ENCODE peak calls at places on chromosomes 3 and 15, in four cellular contexts. L is H1, T is K562, E is HepG2. P is an unnamed sample.

GRCh38 chr15:94858011-94858410 is 626.6 kb downstream of the MCTP2 start:
- DNase-seq in T (no peak), L (no peak), E (no peak), P (no peak)

GRCh38 chr15:34011476-34011875 is 27.5 kb downstream of the AVEN start:
- DNase-seq in T (no peak), L (no peak), E (no peak), P (no peak)

GRCh38 chr15:34336333-34336732 is 1.2 kb downstream of the SLC12A6 start:
- DNase-seq in L (no peak), T (no peak), E (no peak), P (no peak)

GRCh38 chr15:87365221-87365620 is 891.3 kb downstream of the NTRK3 start:
- DNase-seq in E (no peak), T (no peak), L (no peak), P (no peak)

GRCh38 chr15:45105586-45105985 is 8.4 kb downstream of the DUOX2 start:
- DNase-seq in E (no peak), T (no peak), L (no peak), P (no peak)

GRCh38 chr15:52483712-52484111 is 45.0 kb downstream of the MYO5A start:
- DNase-seq in T (no peak), L (no peak), E (no peak), P (no peak)

GRCh38 chr3:161890147-161890625 is 393.6 kb downstream of the OTOL1 start:
- DNase-seq in L (no peak), E (no peak), T (no peak), P (no peak)

GRCh38 chr3:30426319-30426993 is 179.9 kb upstream of the TGFBR2 start:
- DNase-seq in E (no peak), L (no peak), T (no peak), P (no peak)

GRCh38 chr3:134002326-134002725 is 27.4 kb downstream of the SLCO2A1 start:
- DNase-seq in L (no peak), E (no peak), T (no peak), P (no peak)

GRCh38 chr15:35142578-35142977 is 57.5 kb upstream of the NANOGP8 start:
- DNase-seq in T (no peak), L (no peak), E (no peak), P (no peak)

GRCh38 chr3:126022741-126023359 is 53.9 kb downstream of the ROPN1B start:
- DNase-seq in T (no peak), E (no peak), L (no peak), P (no peak)

GRCh38 chr3:147775816-147776530 is 366.8 kb downstream of the ZIC1 start:
- DNase-seq in L (no peak), T (no peak), E (no peak), P (no peak)

GRCh38 chr3:62500556-62501294 is 127.4 kb upstream of the FEZF2 start:
- DNase-seq in E (no peak), L (no peak), T (no peak), P (peak)

GRCh38 chr15:101153801-101154656 is 97.8 kb downstream of the CHSY1 start:
- DNase-seq in T (no peak), E (no peak), L (no peak), P (no peak)

GRCh38 chr3:57689367-57690053 is 3.4 kb downstream of the DENND6A start:
- DNase-seq in L (no peak), T (no peak), E (no peak), P (no peak)

GRCh38 chr15:89119489-89120478 is 31.5 kb downstream of the ABHD2 start:
- DNase-seq in L (no peak), T (no peak), E (peak), P (no peak)

GRCh38 chr3:56928379-56929068 is 126.8 kb upstream of the ARHGEF3 start:
- DNase-seq in L (no peak), T (no peak), E (peak), P (no peak)

GRCh38 chr3:132726341-132726823 is 4.2 kb upstream of the NPHP3 start:
- DNase-seq in T (peak), E (peak), L (no peak), P (no peak)

GRCh38 chr3:63349583-63350177 is 71.6 kb downstream of the SYNPR start:
- DNase-seq in L (no peak), E (peak), T (peak), P (peak)

GRCh38 chr15:36024066-36024465 is 478.1 kb upstream of the DPH6 start:
- DNase-seq in T (no peak), E (no peak), L (no peak), P (no peak)

GRCh38 chr15:81312790-81313543 is 11.0 kb downstream of the STARD5 start:
- DNase-seq in T (no peak), L (no peak), E (no peak), P (no peak)

GRCh38 chr15:56678562-56678961 is 54.7 kb downstream of the ZNF280D start:
- DNase-seq in L (no peak), E (no peak), T (no peak), P (no peak)

GRCh38 chr3:160649596-160649995 is 27.4 kb upstream of the ARL14 start:
- DNase-seq in L (no peak), T (no peak), E (no peak), P (no peak)

GRCh38 chr15:69346112-69346511 is 47.4 kb downstream of the PAQR5 start:
- DNase-seq in T (no peak), L (no peak), E (no peak), P (no peak)

GRCh38 chr3:195909645-195910498 is 1.5 kb upstream of the TNK2 start:
- DNase-seq in T (peak), L (peak), E (peak), P (peak)

GRCh38 chr3:183518446-183519185 is 36.9 kb downstream of the KLHL6 start:
- DNase-seq in T (no peak), L (no peak), E (no peak), P (no peak)

GRCh38 chr15:25869696-25870095 is 6.6 kb upstream of the ATP10A start:
- DNase-seq in T (no peak), L (no peak), E (no peak), P (no peak)

GRCh38 chr3:179565496-179565895 is 2.8 kb downstream of the ACTL6A start:
- DNase-seq in E (no peak), T (no peak), L (no peak), P (no peak)

GRCh38 chr3:197482001-197482400 is 73.8 kb downstream of the BDH1 start:
- DNase-seq in E (no peak), T (no peak), L (no peak), P (no peak)

GRCh38 chr3:142279965-142280590 is 54.7 kb upstream of the GK5 start:
- DNase-seq in T (peak), E (peak), L (no peak), P (peak)

GRCh38 chr15:74543583-74543982 is 2.6 kb downstream of the ARID3B start:
- DNase-seq in T (no peak), E (no peak), L (no peak), P (no peak)
- TF ChIP-seq SP1 in T (no peak), E (no peak), L (no peak), P (no peak)

GRCh38 chr3:187769771-187770170 is 24.5 kb upstream of the BCL6 start:
- DNase-seq in T (no peak), L (no peak), E (no peak), P (no peak)
- TF ChIP-seq JUN in T (no peak), L (no peak), E (no peak), P (no peak)

GRCh38 chr15:66017009-66017408 is 147.7 kb downstream of the RAB11A start:
- DNase-seq in E (no peak), T (no peak), L (no peak), P (no peak)

GRCh38 chr15:66014022-66014421 is 144.7 kb downstream of the RAB11A start:
- DNase-seq in T (no peak), E (no peak), L (no peak), P (no peak)

GRCh38 chr15:66016199-66016598 is 146.9 kb downstream of the RAB11A start:
- DNase-seq in L (no peak), E (no peak), T (no peak), P (no peak)

GRCh38 chr15:66018178-66018797 is 149.0 kb downstream of the RAB11A start:
- DNase-seq in T (no peak), L (no peak), E (no peak), P (no peak)

GRCh38 chr15:66014639-66015182 is 145.4 kb downstream of the RAB11A start:
- DNase-seq in T (no peak), L (no peak), E (no peak), P (no peak)
- TF ChIP-seq SP1 in T (no peak), L (no peak), E (no peak), P (no peak)

GRCh38 chr3:11944052-11944673 is 60.0 kb upstream of the SYN2 start:
- DNase-seq in L (peak), T (peak), E (peak), P (peak)
- TF ChIP-seq JUN in L (no peak), T (no peak), E (no peak), P (no peak)

DNA sequence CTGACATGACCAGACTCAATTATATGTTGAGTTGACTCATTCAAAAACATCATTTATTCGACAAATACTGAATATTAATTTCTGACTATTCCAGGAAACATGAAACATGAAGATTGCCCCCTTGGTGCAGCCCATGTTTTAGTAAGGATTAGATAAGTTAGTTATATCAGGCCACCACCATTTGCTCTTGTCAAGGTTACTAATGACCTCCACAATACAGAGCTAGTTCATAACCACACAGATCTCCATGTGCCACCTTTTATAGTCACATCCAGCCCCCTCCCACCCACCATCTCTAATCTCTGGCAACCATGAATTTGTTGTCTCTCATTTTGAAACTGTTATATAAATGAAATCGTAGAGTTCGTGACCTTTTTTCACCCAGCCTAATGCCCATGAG is 15.7 kb downstream of the KLHL18 start:
- DNase-seq in E (no peak), L (no peak), T (no peak), P (no peak)
- TF ChIP-seq SP1 in E (no peak), L (no peak), T (no peak), P (no peak)